ENCODE peak calls at places on chromosomes 11 and 22, in ten cellular contexts. One of them, this sample, is unnamed.

GRCh38 chr11:78651923-78652602 is 77.4 kb upstream of the NARS2 start:
- DNase-seq in GM12878: no peak
- DNase-seq in hepatocyte: no peak
- DNase-seq in SK-N-SH: no peak
- DNase-seq in AG04449: no peak
- DNase-seq in fibroblast of lung: no peak
- DNase-seq in GM12864: no peak
- DNase-seq in B cell: no peak
- DNase-seq in GM12865: no peak
- DNase-seq in lung: peak
- DNase-seq in this sample: no peak

GRCh38 chr22:43270314-43270908 is 72.8 kb downstream of the SCUBE1 start:
- DNase-seq in B cell: no peak
- DNase-seq in SK-N-SH: no peak
- DNase-seq in lung: no peak
- DNase-seq in AG04449: no peak
- DNase-seq in GM12864: peak
- DNase-seq in hepatocyte: no peak
- DNase-seq in GM12865: peak
- DNase-seq in GM12878: no peak
- DNase-seq in fibroblast of lung: no peak
- DNase-seq in this sample: no peak

GRCh38 chr22:46421272-46421671 is 85.8 kb downstream of the TRMU start:
- DNase-seq in SK-N-SH: no peak
- DNase-seq in GM12864: no peak
- DNase-seq in hepatocyte: no peak
- DNase-seq in lung: no peak
- DNase-seq in GM12878: peak
- DNase-seq in GM12865: peak
- DNase-seq in AG04449: no peak
- DNase-seq in fibroblast of lung: no peak
- DNase-seq in B cell: peak
- DNase-seq in this sample: no peak

GRCh38 chr11:119405986-119406385 is 17.0 kb downstream of the THY1 start:
- DNase-seq in GM12878: no peak
- DNase-seq in fibroblast of lung: no peak
- DNase-seq in lung: no peak
- DNase-seq in GM12864: no peak
- DNase-seq in B cell: no peak
- DNase-seq in hepatocyte: no peak
- DNase-seq in GM12865: no peak
- DNase-seq in SK-N-SH: no peak
- DNase-seq in AG04449: no peak
- DNase-seq in this sample: no peak

GRCh38 chr11:47104337-47104950 is 72.2 kb downstream of the ARFGAP2 start:
- DNase-seq in GM12864: no peak
- DNase-seq in fibroblast of lung: peak
- DNase-seq in B cell: no peak
- DNase-seq in AG04449: peak
- DNase-seq in hepatocyte: no peak
- DNase-seq in GM12878: no peak
- DNase-seq in SK-N-SH: no peak
- DNase-seq in GM12865: no peak
- DNase-seq in lung: no peak
- DNase-seq in this sample: peak

GRCh38 chr11:43644626-43645299 is 35.8 kb upstream of the HSD17B12 start:
- DNase-seq in SK-N-SH: no peak
- DNase-seq in GM12865: peak
- DNase-seq in lung: no peak
- DNase-seq in fibroblast of lung: peak
- DNase-seq in GM12864: no peak
- DNase-seq in hepatocyte: peak
- DNase-seq in B cell: no peak
- DNase-seq in AG04449: no peak
- DNase-seq in GM12878: no peak
- DNase-seq in this sample: no peak

GRCh38 chr11:35549787-35550186 is 24.4 kb upstream of the PAMR1 start:
- DNase-seq in GM12864: no peak
- DNase-seq in fibroblast of lung: peak
- DNase-seq in hepatocyte: peak
- DNase-seq in AG04449: peak
- DNase-seq in lung: peak
- DNase-seq in SK-N-SH: no peak
- DNase-seq in GM12865: no peak
- DNase-seq in B cell: no peak
- DNase-seq in GM12878: no peak
- DNase-seq in this sample: peak

GRCh38 chr11:102932678-102933077 is 22.9 kb downstream of the MMP13 start:
- DNase-seq in lung: no peak
- DNase-seq in GM12878: no peak
- DNase-seq in GM12864: no peak
- DNase-seq in B cell: no peak
- DNase-seq in fibroblast of lung: no peak
- DNase-seq in GM12865: no peak
- DNase-seq in AG04449: no peak
- DNase-seq in hepatocyte: no peak
- DNase-seq in SK-N-SH: no peak
- DNase-seq in this sample: no peak

GRCh38 chr11:75236062-75236461 is 4.5 kb upstream of the TPBGL start:
- DNase-seq in lung: no peak
- DNase-seq in hepatocyte: no peak
- DNase-seq in fibroblast of lung: no peak
- DNase-seq in GM12865: no peak
- DNase-seq in SK-N-SH: no peak
- DNase-seq in B cell: no peak
- DNase-seq in AG04449: no peak
- DNase-seq in GM12878: no peak
- DNase-seq in GM12864: no peak
- DNase-seq in this sample: no peak

GRCh38 chr22:17013396-17014100 is 5.5 kb upstream of the GAB4 start:
- DNase-seq in fibroblast of lung: no peak
- DNase-seq in AG04449: no peak
- DNase-seq in hepatocyte: no peak
- DNase-seq in B cell: no peak
- DNase-seq in GM12864: no peak
- DNase-seq in GM12878: no peak
- DNase-seq in SK-N-SH: no peak
- DNase-seq in lung: no peak
- DNase-seq in GM12865: no peak
- DNase-seq in this sample: no peak

GRCh38 chr22:20965104-20965887 is 1.8 kb upstream of the AIFM3 start:
- DNase-seq in GM12864: no peak
- DNase-seq in B cell: peak
- DNase-seq in fibroblast of lung: no peak
- DNase-seq in SK-N-SH: peak
- DNase-seq in hepatocyte: no peak
- DNase-seq in AG04449: no peak
- DNase-seq in lung: no peak
- DNase-seq in GM12865: no peak
- DNase-seq in GM12878: no peak
- DNase-seq in this sample: no peak

GRCh38 chr11:113705871-113706654 is at the start of gene TMPRSS5:
- DNase-seq in GM12878: no peak
- DNase-seq in B cell: no peak
- DNase-seq in hepatocyte: no peak
- DNase-seq in lung: no peak
- DNase-seq in SK-N-SH: no peak
- DNase-seq in AG04449: no peak
- DNase-seq in GM12864: no peak
- DNase-seq in fibroblast of lung: no peak
- DNase-seq in GM12865: no peak
- DNase-seq in this sample: no peak

GRCh38 chr22:26367402-26368245 is 61.4 kb upstream of the ASPHD2 start:
- DNase-seq in SK-N-SH: peak
- DNase-seq in B cell: peak
- DNase-seq in AG04449: no peak
- DNase-seq in lung: no peak
- DNase-seq in GM12865: peak
- DNase-seq in GM12878: no peak
- DNase-seq in fibroblast of lung: peak
- DNase-seq in hepatocyte: peak
- DNase-seq in GM12864: no peak
- DNase-seq in this sample: no peak

DNA sequence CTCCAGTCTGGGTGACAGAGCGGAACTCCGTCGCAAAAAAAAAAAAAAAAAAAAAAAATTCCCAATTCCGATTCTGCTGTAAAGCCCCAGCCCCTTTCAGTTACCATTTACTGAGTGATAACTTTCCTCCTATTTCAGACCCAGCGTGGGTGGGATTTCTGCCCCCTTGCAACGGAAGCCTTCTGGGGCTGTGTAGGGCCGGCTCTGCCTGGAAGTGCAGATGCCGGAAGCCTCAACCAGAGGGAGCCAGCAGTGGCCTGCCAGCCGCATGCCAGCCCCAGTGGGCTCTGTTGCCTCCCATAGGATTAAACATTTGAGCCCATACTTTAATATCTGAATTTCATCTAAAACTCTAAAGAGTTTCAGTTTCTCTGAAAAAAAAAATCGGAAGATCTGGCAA is 60.0 kb upstream of the NUP50 start:
- DNase-seq in fibroblast of lung: no peak
- DNase-seq in SK-N-SH: no peak
- DNase-seq in GM12865: no peak
- DNase-seq in AG04449: no peak
- DNase-seq in GM12878: no peak
- DNase-seq in hepatocyte: no peak
- DNase-seq in GM12864: no peak
- DNase-seq in lung: no peak
- DNase-seq in B cell: no peak
- DNase-seq in this sample: no peak
- TF ChIP-seq CTCF in fibroblast of lung: no peak
- TF ChIP-seq CTCF in SK-N-SH: no peak
- TF ChIP-seq CTCF in GM12865: no peak
- TF ChIP-seq CTCF in AG04449: peak
- TF ChIP-seq CTCF in GM12878: no peak
- TF ChIP-seq CTCF in hepatocyte: no peak
- TF ChIP-seq CTCF in GM12864: no peak
- TF ChIP-seq CTCF in lung: no peak
- TF ChIP-seq CTCF in B cell: no peak
- TF ChIP-seq CTCF in this sample: peak

DNA sequence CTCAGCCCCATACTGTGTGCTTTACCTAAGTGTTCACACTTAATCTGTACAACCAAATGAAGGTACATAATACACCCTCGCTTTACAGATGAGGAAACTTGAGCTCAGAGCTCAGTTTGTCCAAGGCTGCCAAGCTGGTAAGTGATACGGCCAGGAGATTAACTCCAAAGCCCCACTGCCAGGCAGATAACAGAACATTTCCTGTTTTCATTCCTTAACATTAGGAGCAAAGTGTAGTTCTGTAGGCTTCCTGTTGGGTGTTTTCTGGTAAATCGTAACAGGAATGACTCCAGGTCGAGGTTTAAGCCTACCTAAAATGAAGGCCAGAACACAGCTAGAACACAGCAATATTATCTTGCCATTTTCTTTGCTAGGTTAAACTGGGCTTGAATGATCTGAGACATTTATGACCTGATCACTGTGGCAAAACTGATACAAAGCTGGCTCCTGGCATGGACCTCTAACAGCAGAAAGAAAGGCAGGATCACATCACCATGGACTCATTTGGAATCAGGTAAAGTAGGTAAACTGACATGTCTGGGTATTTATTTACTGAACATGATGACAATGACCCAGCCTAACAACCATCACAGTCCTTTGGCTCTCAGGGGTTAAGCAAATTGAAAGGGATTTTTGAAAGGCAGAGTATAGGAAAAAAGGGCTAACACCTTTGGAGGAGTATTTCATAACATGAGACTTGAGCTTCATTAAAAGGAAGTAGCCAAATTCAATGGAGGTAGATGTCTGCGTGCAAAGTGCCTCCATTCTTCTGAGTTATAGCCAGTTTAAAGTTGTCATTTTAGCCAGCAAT is 3.9 kb upstream of the NUP50 start:
- DNase-seq in lung: no peak
- DNase-seq in GM12878: no peak
- DNase-seq in SK-N-SH: no peak
- DNase-seq in AG04449: no peak
- DNase-seq in hepatocyte: peak
- DNase-seq in fibroblast of lung: no peak
- DNase-seq in GM12864: no peak
- DNase-seq in GM12865: no peak
- DNase-seq in B cell: no peak
- DNase-seq in this sample: no peak
- TF ChIP-seq CTCF in lung: no peak
- TF ChIP-seq CTCF in GM12878: no peak
- TF ChIP-seq CTCF in SK-N-SH: no peak
- TF ChIP-seq CTCF in AG04449: no peak
- TF ChIP-seq CTCF in hepatocyte: no peak
- TF ChIP-seq CTCF in fibroblast of lung: no peak
- TF ChIP-seq CTCF in GM12864: no peak
- TF ChIP-seq CTCF in GM12865: no peak
- TF ChIP-seq CTCF in B cell: no peak
- TF ChIP-seq CTCF in this sample: no peak

GRCh38 chr11:29159552-29160465 is 857.0 kb downstream of the KCNA4 start:
- DNase-seq in GM12865: peak
- DNase-seq in lung: peak
- DNase-seq in AG04449: peak
- DNase-seq in hepatocyte: peak
- DNase-seq in GM12878: no peak
- DNase-seq in GM12864: no peak
- DNase-seq in fibroblast of lung: peak
- DNase-seq in B cell: no peak
- DNase-seq in SK-N-SH: peak
- DNase-seq in this sample: peak
- TF ChIP-seq CTCF in GM12865: peak
- TF ChIP-seq CTCF in lung: no peak
- TF ChIP-seq CTCF in AG04449: peak
- TF ChIP-seq CTCF in hepatocyte: peak
- TF ChIP-seq CTCF in GM12878: peak
- TF ChIP-seq CTCF in GM12864: peak
- TF ChIP-seq CTCF in fibroblast of lung: peak
- TF ChIP-seq CTCF in B cell: no peak
- TF ChIP-seq CTCF in SK-N-SH: peak
- TF ChIP-seq CTCF in this sample: peak

DNA sequence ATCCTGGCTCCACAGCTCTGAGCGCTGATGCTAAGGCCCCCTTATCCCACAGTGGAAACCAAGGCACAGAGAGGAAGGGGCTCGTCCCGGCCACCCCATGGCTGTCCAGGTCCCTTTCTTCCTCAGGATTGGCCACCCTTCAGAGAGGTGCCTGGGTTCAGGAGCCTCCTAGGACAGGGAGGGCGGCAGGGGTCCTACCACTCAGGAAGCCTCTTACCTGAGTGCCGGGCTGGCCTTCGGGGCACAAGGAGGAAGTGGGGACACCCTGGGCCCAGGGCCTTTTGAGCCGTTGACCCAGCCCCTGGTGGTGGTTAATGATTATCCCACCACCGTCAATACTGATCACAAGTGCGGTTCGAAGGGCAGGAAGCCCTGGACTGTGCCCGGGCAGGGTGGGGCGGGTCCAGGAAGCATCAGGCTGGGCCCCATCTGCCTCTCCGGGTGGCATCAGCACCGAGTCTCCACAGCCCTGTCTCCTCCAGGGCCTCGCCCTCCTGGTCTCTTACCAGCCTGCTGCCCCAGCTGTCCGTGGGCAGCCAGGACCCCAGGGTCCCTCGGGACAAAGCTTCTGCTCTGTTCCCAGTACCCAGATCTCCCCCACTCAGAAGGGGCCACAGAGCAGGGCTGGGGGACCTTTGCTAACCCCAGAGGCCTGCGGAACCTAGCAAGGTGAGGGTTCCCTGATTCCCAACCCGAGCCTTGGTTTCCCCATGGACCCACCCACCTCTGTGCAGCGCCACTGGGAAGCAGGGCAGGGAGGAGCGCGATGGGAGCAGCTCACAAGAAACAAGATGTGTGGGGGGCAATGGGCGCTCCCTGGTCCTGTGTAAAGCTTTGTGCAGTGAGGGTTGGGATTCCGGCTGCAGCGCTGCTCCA is 15.0 kb upstream of the EHD1 start:
- DNase-seq in AG04449: no peak
- DNase-seq in lung: no peak
- DNase-seq in hepatocyte: peak
- DNase-seq in fibroblast of lung: no peak
- DNase-seq in SK-N-SH: no peak
- DNase-seq in GM12864: no peak
- DNase-seq in GM12865: no peak
- DNase-seq in GM12878: no peak
- DNase-seq in B cell: no peak
- DNase-seq in this sample: no peak
- TF ChIP-seq CTCF in AG04449: no peak
- TF ChIP-seq CTCF in lung: no peak
- TF ChIP-seq CTCF in hepatocyte: no peak
- TF ChIP-seq CTCF in fibroblast of lung: no peak
- TF ChIP-seq CTCF in SK-N-SH: no peak
- TF ChIP-seq CTCF in GM12864: peak
- TF ChIP-seq CTCF in GM12865: no peak
- TF ChIP-seq CTCF in GM12878: no peak
- TF ChIP-seq CTCF in B cell: no peak
- TF ChIP-seq CTCF in this sample: no peak

This sample was measured in AG09319.